ENCODE peak calls at places on chromosomes 6 and 20, in ten cellular contexts. One of them, this sample, is unnamed.

GRCh38 chr6:52417675-52418111 is 2.4 kb upstream of the EFHC1 start:
- DNase-seq in posterior vena cava: no peak
- DNase-seq in stimulated activated CD8-positive, alpha-beta memory T cell treated with anti-CD3 and anti-CD28 coated beads, Interleukin-4, amount 100 ng/mL, for 24 hours: no peak
- DNase-seq in MV-4-11: no peak
- DNase-seq in HT1080: peak
- DNase-seq in activated T-helper 1 cell treated with anti-CD3 and anti-CD28 coated beads, Interleukin-2, amount 50 U/mL, for 16 hours: no peak
- DNase-seq in stimulated activated CD4-positive, alpha-beta T cell treated with anti-CD3 and anti-CD28 coated beads, Interleukin-4, amount 100 ng/mL, for 1 hour: no peak
- DNase-seq in AG09309: peak
- DNase-seq in cardiac fibroblast: peak
- DNase-seq in MM.1S: no peak
- DNase-seq in this sample: peak

GRCh38 chr20:63284083-63284440 is 8.9 kb upstream of the COL20A1 start:
- DNase-seq in stimulated activated CD4-positive, alpha-beta T cell treated with anti-CD3 and anti-CD28 coated beads, Interleukin-4, amount 100 ng/mL, for 1 hour: no peak
- DNase-seq in MM.1S: no peak
- DNase-seq in MV-4-11: no peak
- DNase-seq in cardiac fibroblast: no peak
- DNase-seq in AG09309: no peak
- DNase-seq in posterior vena cava: no peak
- DNase-seq in stimulated activated CD8-positive, alpha-beta memory T cell treated with anti-CD3 and anti-CD28 coated beads, Interleukin-4, amount 100 ng/mL, for 24 hours: no peak
- DNase-seq in HT1080: no peak
- DNase-seq in activated T-helper 1 cell treated with anti-CD3 and anti-CD28 coated beads, Interleukin-2, amount 50 U/mL, for 16 hours: no peak
- DNase-seq in this sample: no peak

GRCh38 chr20:35145141-35145564 is 2.0 kb downstream of the EDEM2 start:
- DNase-seq in MV-4-11: peak
- DNase-seq in stimulated activated CD8-positive, alpha-beta memory T cell treated with anti-CD3 and anti-CD28 coated beads, Interleukin-4, amount 100 ng/mL, for 24 hours: no peak
- DNase-seq in stimulated activated CD4-positive, alpha-beta T cell treated with anti-CD3 and anti-CD28 coated beads, Interleukin-4, amount 100 ng/mL, for 1 hour: no peak
- DNase-seq in HT1080: peak
- DNase-seq in MM.1S: peak
- DNase-seq in posterior vena cava: no peak
- DNase-seq in activated T-helper 1 cell treated with anti-CD3 and anti-CD28 coated beads, Interleukin-2, amount 50 U/mL, for 16 hours: no peak
- DNase-seq in cardiac fibroblast: peak
- DNase-seq in AG09309: no peak
- DNase-seq in this sample: peak

GRCh38 chr20:48787861-48788375 is 39.9 kb downstream of the PREX1 start:
- DNase-seq in HT1080: peak
- DNase-seq in MM.1S: no peak
- DNase-seq in stimulated activated CD8-positive, alpha-beta memory T cell treated with anti-CD3 and anti-CD28 coated beads, Interleukin-4, amount 100 ng/mL, for 24 hours: no peak
- DNase-seq in cardiac fibroblast: peak
- DNase-seq in AG09309: peak
- DNase-seq in activated T-helper 1 cell treated with anti-CD3 and anti-CD28 coated beads, Interleukin-2, amount 50 U/mL, for 16 hours: no peak
- DNase-seq in stimulated activated CD4-positive, alpha-beta T cell treated with anti-CD3 and anti-CD28 coated beads, Interleukin-4, amount 100 ng/mL, for 1 hour: no peak
- DNase-seq in MV-4-11: peak
- DNase-seq in posterior vena cava: peak
- DNase-seq in this sample: peak

GRCh38 chr6:18247002-18247401 is 17.3 kb downstream of the DEK start:
- DNase-seq in MM.1S: no peak
- DNase-seq in AG09309: no peak
- DNase-seq in stimulated activated CD8-positive, alpha-beta memory T cell treated with anti-CD3 and anti-CD28 coated beads, Interleukin-4, amount 100 ng/mL, for 24 hours: no peak
- DNase-seq in MV-4-11: no peak
- DNase-seq in HT1080: no peak
- DNase-seq in stimulated activated CD4-positive, alpha-beta T cell treated with anti-CD3 and anti-CD28 coated beads, Interleukin-4, amount 100 ng/mL, for 1 hour: no peak
- DNase-seq in cardiac fibroblast: no peak
- DNase-seq in activated T-helper 1 cell treated with anti-CD3 and anti-CD28 coated beads, Interleukin-2, amount 50 U/mL, for 16 hours: no peak
- DNase-seq in posterior vena cava: no peak
- DNase-seq in this sample: no peak

GRCh38 chr20:49508435-49509199 is 26.1 kb upstream of the KCNB1 start:
- DNase-seq in AG09309: peak
- DNase-seq in stimulated activated CD8-positive, alpha-beta memory T cell treated with anti-CD3 and anti-CD28 coated beads, Interleukin-4, amount 100 ng/mL, for 24 hours: no peak
- DNase-seq in posterior vena cava: no peak
- DNase-seq in activated T-helper 1 cell treated with anti-CD3 and anti-CD28 coated beads, Interleukin-2, amount 50 U/mL, for 16 hours: no peak
- DNase-seq in cardiac fibroblast: peak
- DNase-seq in HT1080: peak
- DNase-seq in MV-4-11: peak
- DNase-seq in stimulated activated CD4-positive, alpha-beta T cell treated with anti-CD3 and anti-CD28 coated beads, Interleukin-4, amount 100 ng/mL, for 1 hour: no peak
- DNase-seq in MM.1S: peak
- DNase-seq in this sample: peak

GRCh38 chr6:90399970-90400369 is 103.3 kb upstream of the BACH2 start:
- DNase-seq in MV-4-11: no peak
- DNase-seq in MM.1S: no peak
- DNase-seq in AG09309: no peak
- DNase-seq in stimulated activated CD8-positive, alpha-beta memory T cell treated with anti-CD3 and anti-CD28 coated beads, Interleukin-4, amount 100 ng/mL, for 24 hours: no peak
- DNase-seq in cardiac fibroblast: no peak
- DNase-seq in HT1080: no peak
- DNase-seq in stimulated activated CD4-positive, alpha-beta T cell treated with anti-CD3 and anti-CD28 coated beads, Interleukin-4, amount 100 ng/mL, for 1 hour: no peak
- DNase-seq in posterior vena cava: no peak
- DNase-seq in activated T-helper 1 cell treated with anti-CD3 and anti-CD28 coated beads, Interleukin-2, amount 50 U/mL, for 16 hours: no peak
- DNase-seq in this sample: no peak

GRCh38 chr20:4811661-4812181 is 90.0 kb downstream of the PRND start:
- DNase-seq in HT1080: peak
- DNase-seq in cardiac fibroblast: no peak
- DNase-seq in stimulated activated CD8-positive, alpha-beta memory T cell treated with anti-CD3 and anti-CD28 coated beads, Interleukin-4, amount 100 ng/mL, for 24 hours: no peak
- DNase-seq in MV-4-11: peak
- DNase-seq in AG09309: no peak
- DNase-seq in posterior vena cava: peak
- DNase-seq in stimulated activated CD4-positive, alpha-beta T cell treated with anti-CD3 and anti-CD28 coated beads, Interleukin-4, amount 100 ng/mL, for 1 hour: peak
- DNase-seq in activated T-helper 1 cell treated with anti-CD3 and anti-CD28 coated beads, Interleukin-2, amount 50 U/mL, for 16 hours: peak
- DNase-seq in MM.1S: no peak
- DNase-seq in this sample: no peak

GRCh38 chr6:128807577-128807976 is 75.4 kb upstream of the LAMA2 start:
- DNase-seq in HT1080: peak
- DNase-seq in posterior vena cava: no peak
- DNase-seq in stimulated activated CD8-positive, alpha-beta memory T cell treated with anti-CD3 and anti-CD28 coated beads, Interleukin-4, amount 100 ng/mL, for 24 hours: no peak
- DNase-seq in activated T-helper 1 cell treated with anti-CD3 and anti-CD28 coated beads, Interleukin-2, amount 50 U/mL, for 16 hours: no peak
- DNase-seq in AG09309: no peak
- DNase-seq in cardiac fibroblast: peak
- DNase-seq in stimulated activated CD4-positive, alpha-beta T cell treated with anti-CD3 and anti-CD28 coated beads, Interleukin-4, amount 100 ng/mL, for 1 hour: no peak
- DNase-seq in MV-4-11: peak
- DNase-seq in MM.1S: peak
- DNase-seq in this sample: peak

GRCh38 chr6:36639171-36639808 is 39.2 kb upstream of the CDKN1A start:
- DNase-seq in stimulated activated CD4-positive, alpha-beta T cell treated with anti-CD3 and anti-CD28 coated beads, Interleukin-4, amount 100 ng/mL, for 1 hour: no peak
- DNase-seq in HT1080: no peak
- DNase-seq in AG09309: no peak
- DNase-seq in posterior vena cava: no peak
- DNase-seq in MV-4-11: no peak
- DNase-seq in MM.1S: no peak
- DNase-seq in cardiac fibroblast: no peak
- DNase-seq in stimulated activated CD8-positive, alpha-beta memory T cell treated with anti-CD3 and anti-CD28 coated beads, Interleukin-4, amount 100 ng/mL, for 24 hours: no peak
- DNase-seq in activated T-helper 1 cell treated with anti-CD3 and anti-CD28 coated beads, Interleukin-2, amount 50 U/mL, for 16 hours: no peak
- DNase-seq in this sample: no peak

GRCh38 chr20:63565021-63565698 is 8.9 kb downstream of the HELZ2 start:
- DNase-seq in stimulated activated CD8-positive, alpha-beta memory T cell treated with anti-CD3 and anti-CD28 coated beads, Interleukin-4, amount 100 ng/mL, for 24 hours: no peak
- DNase-seq in activated T-helper 1 cell treated with anti-CD3 and anti-CD28 coated beads, Interleukin-2, amount 50 U/mL, for 16 hours: no peak
- DNase-seq in stimulated activated CD4-positive, alpha-beta T cell treated with anti-CD3 and anti-CD28 coated beads, Interleukin-4, amount 100 ng/mL, for 1 hour: no peak
- DNase-seq in posterior vena cava: no peak
- DNase-seq in cardiac fibroblast: no peak
- DNase-seq in MM.1S: no peak
- DNase-seq in MV-4-11: no peak
- DNase-seq in AG09309: no peak
- DNase-seq in HT1080: no peak
- DNase-seq in this sample: no peak

GRCh38 chr6:157333956-157334355 is 10.6 kb upstream of the TMEM242 start:
- DNase-seq in stimulated activated CD8-positive, alpha-beta memory T cell treated with anti-CD3 and anti-CD28 coated beads, Interleukin-4, amount 100 ng/mL, for 24 hours: no peak
- DNase-seq in cardiac fibroblast: no peak
- DNase-seq in stimulated activated CD4-positive, alpha-beta T cell treated with anti-CD3 and anti-CD28 coated beads, Interleukin-4, amount 100 ng/mL, for 1 hour: no peak
- DNase-seq in MM.1S: no peak
- DNase-seq in posterior vena cava: no peak
- DNase-seq in HT1080: no peak
- DNase-seq in activated T-helper 1 cell treated with anti-CD3 and anti-CD28 coated beads, Interleukin-2, amount 50 U/mL, for 16 hours: no peak
- DNase-seq in AG09309: no peak
- DNase-seq in MV-4-11: no peak
- DNase-seq in this sample: no peak

GRCh38 chr6:45741437-45742166 is 274.1 kb downstream of the CLIC5 start:
- DNase-seq in stimulated activated CD4-positive, alpha-beta T cell treated with anti-CD3 and anti-CD28 coated beads, Interleukin-4, amount 100 ng/mL, for 1 hour: no peak
- DNase-seq in activated T-helper 1 cell treated with anti-CD3 and anti-CD28 coated beads, Interleukin-2, amount 50 U/mL, for 16 hours: no peak
- DNase-seq in stimulated activated CD8-positive, alpha-beta memory T cell treated with anti-CD3 and anti-CD28 coated beads, Interleukin-4, amount 100 ng/mL, for 24 hours: no peak
- DNase-seq in posterior vena cava: no peak
- DNase-seq in MV-4-11: peak
- DNase-seq in cardiac fibroblast: no peak
- DNase-seq in HT1080: no peak
- DNase-seq in AG09309: no peak
- DNase-seq in MM.1S: peak
- DNase-seq in this sample: no peak

GRCh38 chr20:50285376-50286173 is 94.9 kb downstream of the CEBPB start:
- DNase-seq in posterior vena cava: no peak
- DNase-seq in HT1080: no peak
- DNase-seq in MM.1S: no peak
- DNase-seq in stimulated activated CD8-positive, alpha-beta memory T cell treated with anti-CD3 and anti-CD28 coated beads, Interleukin-4, amount 100 ng/mL, for 24 hours: no peak
- DNase-seq in stimulated activated CD4-positive, alpha-beta T cell treated with anti-CD3 and anti-CD28 coated beads, Interleukin-4, amount 100 ng/mL, for 1 hour: no peak
- DNase-seq in AG09309: no peak
- DNase-seq in MV-4-11: no peak
- DNase-seq in activated T-helper 1 cell treated with anti-CD3 and anti-CD28 coated beads, Interleukin-2, amount 50 U/mL, for 16 hours: no peak
- DNase-seq in cardiac fibroblast: peak
- DNase-seq in this sample: no peak

GRCh38 chr6:106751501-106752252 is 122.3 kb downstream of the QRSL1 start:
- DNase-seq in MM.1S: no peak
- DNase-seq in HT1080: peak
- DNase-seq in posterior vena cava: no peak
- DNase-seq in AG09309: no peak
- DNase-seq in activated T-helper 1 cell treated with anti-CD3 and anti-CD28 coated beads, Interleukin-2, amount 50 U/mL, for 16 hours: no peak
- DNase-seq in cardiac fibroblast: no peak
- DNase-seq in MV-4-11: no peak
- DNase-seq in stimulated activated CD8-positive, alpha-beta memory T cell treated with anti-CD3 and anti-CD28 coated beads, Interleukin-4, amount 100 ng/mL, for 24 hours: no peak
- DNase-seq in stimulated activated CD4-positive, alpha-beta T cell treated with anti-CD3 and anti-CD28 coated beads, Interleukin-4, amount 100 ng/mL, for 1 hour: no peak
- DNase-seq in this sample: peak

GRCh38 chr6:44649365-44650025 is 262.0 kb downstream of the CDC5L start:
- DNase-seq in stimulated activated CD4-positive, alpha-beta T cell treated with anti-CD3 and anti-CD28 coated beads, Interleukin-4, amount 100 ng/mL, for 1 hour: no peak
- DNase-seq in MM.1S: peak
- DNase-seq in HT1080: peak
- DNase-seq in posterior vena cava: no peak
- DNase-seq in activated T-helper 1 cell treated with anti-CD3 and anti-CD28 coated beads, Interleukin-2, amount 50 U/mL, for 16 hours: no peak
- DNase-seq in cardiac fibroblast: peak
- DNase-seq in AG09309: peak
- DNase-seq in stimulated activated CD8-positive, alpha-beta memory T cell treated with anti-CD3 and anti-CD28 coated beads, Interleukin-4, amount 100 ng/mL, for 24 hours: no peak
- DNase-seq in MV-4-11: no peak
- DNase-seq in this sample: no peak

GRCh38 chr20:34512955-34513419 is 3.2 kb upstream of the DYNLRB1 start:
- DNase-seq in stimulated activated CD8-positive, alpha-beta memory T cell treated with anti-CD3 and anti-CD28 coated beads, Interleukin-4, amount 100 ng/mL, for 24 hours: no peak
- DNase-seq in posterior vena cava: no peak
- DNase-seq in AG09309: no peak
- DNase-seq in stimulated activated CD4-positive, alpha-beta T cell treated with anti-CD3 and anti-CD28 coated beads, Interleukin-4, amount 100 ng/mL, for 1 hour: no peak
- DNase-seq in cardiac fibroblast: peak
- DNase-seq in MV-4-11: no peak
- DNase-seq in MM.1S: no peak
- DNase-seq in HT1080: no peak
- DNase-seq in activated T-helper 1 cell treated with anti-CD3 and anti-CD28 coated beads, Interleukin-2, amount 50 U/mL, for 16 hours: no peak
- DNase-seq in this sample: no peak

GRCh38 chr6:127302728-127303675 is 36.3 kb downstream of the RNF146 start:
- DNase-seq in AG09309: no peak
- DNase-seq in cardiac fibroblast: peak
- DNase-seq in activated T-helper 1 cell treated with anti-CD3 and anti-CD28 coated beads, Interleukin-2, amount 50 U/mL, for 16 hours: no peak
- DNase-seq in stimulated activated CD4-positive, alpha-beta T cell treated with anti-CD3 and anti-CD28 coated beads, Interleukin-4, amount 100 ng/mL, for 1 hour: peak
- DNase-seq in MM.1S: peak
- DNase-seq in HT1080: peak
- DNase-seq in MV-4-11: peak
- DNase-seq in stimulated activated CD8-positive, alpha-beta memory T cell treated with anti-CD3 and anti-CD28 coated beads, Interleukin-4, amount 100 ng/mL, for 24 hours: no peak
- DNase-seq in posterior vena cava: no peak
- DNase-seq in this sample: peak

GRCh38 chr6:139595183-139595582 is 220.7 kb upstream of the CITED2 start:
- DNase-seq in MV-4-11: no peak
- DNase-seq in cardiac fibroblast: peak
- DNase-seq in activated T-helper 1 cell treated with anti-CD3 and anti-CD28 coated beads, Interleukin-2, amount 50 U/mL, for 16 hours: no peak
- DNase-seq in stimulated activated CD8-positive, alpha-beta memory T cell treated with anti-CD3 and anti-CD28 coated beads, Interleukin-4, amount 100 ng/mL, for 24 hours: no peak
- DNase-seq in stimulated activated CD4-positive, alpha-beta T cell treated with anti-CD3 and anti-CD28 coated beads, Interleukin-4, amount 100 ng/mL, for 1 hour: no peak
- DNase-seq in MM.1S: no peak
- DNase-seq in AG09309: no peak
- DNase-seq in posterior vena cava: no peak
- DNase-seq in HT1080: no peak
- DNase-seq in this sample: no peak

GRCh38 chr6:50602191-50602810 is 111.0 kb upstream of the TFAP2D start:
- DNase-seq in AG09309: no peak
- DNase-seq in MM.1S: peak
- DNase-seq in stimulated activated CD4-positive, alpha-beta T cell treated with anti-CD3 and anti-CD28 coated beads, Interleukin-4, amount 100 ng/mL, for 1 hour: no peak
- DNase-seq in activated T-helper 1 cell treated with anti-CD3 and anti-CD28 coated beads, Interleukin-2, amount 50 U/mL, for 16 hours: no peak
- DNase-seq in HT1080: peak
- DNase-seq in stimulated activated CD8-positive, alpha-beta memory T cell treated with anti-CD3 and anti-CD28 coated beads, Interleukin-4, amount 100 ng/mL, for 24 hours: no peak
- DNase-seq in posterior vena cava: no peak
- DNase-seq in cardiac fibroblast: peak
- DNase-seq in MV-4-11: no peak
- DNase-seq in this sample: peak

GRCh38 chr6:42569102-42570028 is 5.5 kb downstream of the UBR2 start:
- DNase-seq in posterior vena cava: no peak
- DNase-seq in activated T-helper 1 cell treated with anti-CD3 and anti-CD28 coated beads, Interleukin-2, amount 50 U/mL, for 16 hours: no peak
- DNase-seq in MV-4-11: peak
- DNase-seq in MM.1S: peak
- DNase-seq in AG09309: no peak
- DNase-seq in stimulated activated CD8-positive, alpha-beta memory T cell treated with anti-CD3 and anti-CD28 coated beads, Interleukin-4, amount 100 ng/mL, for 24 hours: no peak
- DNase-seq in cardiac fibroblast: peak
- DNase-seq in stimulated activated CD4-positive, alpha-beta T cell treated with anti-CD3 and anti-CD28 coated beads, Interleukin-4, amount 100 ng/mL, for 1 hour: no peak
- DNase-seq in HT1080: peak
- DNase-seq in this sample: peak

GRCh38 chr6:122012576-122012975 is 386.9 kb upstream of the HSF2 start:
- DNase-seq in activated T-helper 1 cell treated with anti-CD3 and anti-CD28 coated beads, Interleukin-2, amount 50 U/mL, for 16 hours: no peak
- DNase-seq in AG09309: no peak
- DNase-seq in MM.1S: no peak
- DNase-seq in stimulated activated CD8-positive, alpha-beta memory T cell treated with anti-CD3 and anti-CD28 coated beads, Interleukin-4, amount 100 ng/mL, for 24 hours: no peak
- DNase-seq in posterior vena cava: no peak
- DNase-seq in HT1080: no peak
- DNase-seq in cardiac fibroblast: no peak
- DNase-seq in stimulated activated CD4-positive, alpha-beta T cell treated with anti-CD3 and anti-CD28 coated beads, Interleukin-4, amount 100 ng/mL, for 1 hour: no peak
- DNase-seq in MV-4-11: no peak
- DNase-seq in this sample: no peak

GRCh38 chr20:2507875-2508630 is 662 bp downstream of the ZNF343 start:
- DNase-seq in HT1080: peak
- DNase-seq in posterior vena cava: peak
- DNase-seq in stimulated activated CD8-positive, alpha-beta memory T cell treated with anti-CD3 and anti-CD28 coated beads, Interleukin-4, amount 100 ng/mL, for 24 hours: no peak
- DNase-seq in activated T-helper 1 cell treated with anti-CD3 and anti-CD28 coated beads, Interleukin-2, amount 50 U/mL, for 16 hours: no peak
- DNase-seq in stimulated activated CD4-positive, alpha-beta T cell treated with anti-CD3 and anti-CD28 coated beads, Interleukin-4, amount 100 ng/mL, for 1 hour: no peak
- DNase-seq in MM.1S: no peak
- DNase-seq in AG09309: no peak
- DNase-seq in MV-4-11: no peak
- DNase-seq in cardiac fibroblast: peak
- DNase-seq in this sample: no peak

GRCh38 chr6:151023346-151023745 is 157.8 kb downstream of the MTHFD1L start:
- DNase-seq in stimulated activated CD8-positive, alpha-beta memory T cell treated with anti-CD3 and anti-CD28 coated beads, Interleukin-4, amount 100 ng/mL, for 24 hours: no peak
- DNase-seq in cardiac fibroblast: no peak
- DNase-seq in MM.1S: no peak
- DNase-seq in AG09309: no peak
- DNase-seq in posterior vena cava: no peak
- DNase-seq in activated T-helper 1 cell treated with anti-CD3 and anti-CD28 coated beads, Interleukin-2, amount 50 U/mL, for 16 hours: no peak
- DNase-seq in HT1080: no peak
- DNase-seq in MV-4-11: no peak
- DNase-seq in stimulated activated CD4-positive, alpha-beta T cell treated with anti-CD3 and anti-CD28 coated beads, Interleukin-4, amount 100 ng/mL, for 1 hour: no peak
- DNase-seq in this sample: no peak

GRCh38 chr6:157537518-157537917 is 156.5 kb downstream of the ZDHHC14 start:
- DNase-seq in activated T-helper 1 cell treated with anti-CD3 and anti-CD28 coated beads, Interleukin-2, amount 50 U/mL, for 16 hours: no peak
- DNase-seq in posterior vena cava: no peak
- DNase-seq in stimulated activated CD4-positive, alpha-beta T cell treated with anti-CD3 and anti-CD28 coated beads, Interleukin-4, amount 100 ng/mL, for 1 hour: no peak
- DNase-seq in MM.1S: no peak
- DNase-seq in stimulated activated CD8-positive, alpha-beta memory T cell treated with anti-CD3 and anti-CD28 coated beads, Interleukin-4, amount 100 ng/mL, for 24 hours: no peak
- DNase-seq in MV-4-11: no peak
- DNase-seq in AG09309: no peak
- DNase-seq in HT1080: no peak
- DNase-seq in cardiac fibroblast: no peak
- DNase-seq in this sample: no peak

GRCh38 chr20:48962976-48963730 is 41.6 kb downstream of the ARFGEF2 start:
- DNase-seq in MM.1S: no peak
- DNase-seq in MV-4-11: peak
- DNase-seq in stimulated activated CD4-positive, alpha-beta T cell treated with anti-CD3 and anti-CD28 coated beads, Interleukin-4, amount 100 ng/mL, for 1 hour: no peak
- DNase-seq in activated T-helper 1 cell treated with anti-CD3 and anti-CD28 coated beads, Interleukin-2, amount 50 U/mL, for 16 hours: no peak
- DNase-seq in posterior vena cava: no peak
- DNase-seq in HT1080: no peak
- DNase-seq in AG09309: no peak
- DNase-seq in stimulated activated CD8-positive, alpha-beta memory T cell treated with anti-CD3 and anti-CD28 coated beads, Interleukin-4, amount 100 ng/mL, for 24 hours: no peak
- DNase-seq in cardiac fibroblast: no peak
- DNase-seq in this sample: no peak

GRCh38 chr6:122726649-122727048 is 52.9 kb upstream of the FABP7 start:
- DNase-seq in cardiac fibroblast: peak
- DNase-seq in stimulated activated CD4-positive, alpha-beta T cell treated with anti-CD3 and anti-CD28 coated beads, Interleukin-4, amount 100 ng/mL, for 1 hour: no peak
- DNase-seq in MM.1S: peak
- DNase-seq in stimulated activated CD8-positive, alpha-beta memory T cell treated with anti-CD3 and anti-CD28 coated beads, Interleukin-4, amount 100 ng/mL, for 24 hours: no peak
- DNase-seq in HT1080: peak
- DNase-seq in posterior vena cava: no peak
- DNase-seq in activated T-helper 1 cell treated with anti-CD3 and anti-CD28 coated beads, Interleukin-2, amount 50 U/mL, for 16 hours: no peak
- DNase-seq in AG09309: no peak
- DNase-seq in MV-4-11: no peak
- DNase-seq in this sample: peak

GRCh38 chr6:38974389-38975133 is 74.0 kb upstream of the GLP1R start:
- DNase-seq in stimulated activated CD8-positive, alpha-beta memory T cell treated with anti-CD3 and anti-CD28 coated beads, Interleukin-4, amount 100 ng/mL, for 24 hours: no peak
- DNase-seq in posterior vena cava: no peak
- DNase-seq in MM.1S: no peak
- DNase-seq in AG09309: peak
- DNase-seq in HT1080: no peak
- DNase-seq in MV-4-11: no peak
- DNase-seq in activated T-helper 1 cell treated with anti-CD3 and anti-CD28 coated beads, Interleukin-2, amount 50 U/mL, for 16 hours: no peak
- DNase-seq in cardiac fibroblast: peak
- DNase-seq in stimulated activated CD4-positive, alpha-beta T cell treated with anti-CD3 and anti-CD28 coated beads, Interleukin-4, amount 100 ng/mL, for 1 hour: no peak
- DNase-seq in this sample: no peak